ENCODE peak calls at places on chromosomes 7 and 10, in four cellular contexts. N, B, K and W are unnamed samples.

GRCh38 chr7:84195295-84196006 is 862 bp upstream of the SEMA3A start:
- DNase-seq in B (no peak), K (no peak), N (no peak), W (no peak)

GRCh38 chr7:132806834-132807233 is 230.6 kb upstream of the PLXNA4 start:
- DNase-seq in K (no peak), B (no peak), N (no peak), W (no peak)

GRCh38 chr7:105016083-105017075 is 2.4 kb downstream of the KMT2E start:
- DNase-seq in K (no peak), B (no peak), N (no peak), W (no peak)

GRCh38 chr10:127012769-127013152 is 107.5 kb downstream of the DOCK1 start:
- DNase-seq in N (no peak), K (no peak), B (no peak), W (no peak)

GRCh38 chr7:109044691-109045090 is 475.0 kb downstream of the DNAJB9 start:
- DNase-seq in K (no peak), B (no peak), N (no peak), W (no peak)

GRCh38 chr10:74928742-74929191 is 102.4 kb downstream of the KAT6B start:
- DNase-seq in K (no peak), B (no peak), N (no peak), W (no peak)

GRCh38 chr7:40810274-40810673 is 675.5 kb downstream of the SUGCT start:
- DNase-seq in B (no peak), N (no peak), K (no peak), W (no peak)

GRCh38 chr7:154997840-154998370 is 5.0 kb downstream of the PAXIP1 start:
- DNase-seq in N (no peak), B (no peak), K (no peak), W (no peak)

GRCh38 chr10:27542812-27543211 is 38.7 kb downstream of the RAB18 start:
- DNase-seq in N (no peak), K (no peak), B (no peak), W (no peak)

GRCh38 chr7:80735330-80735729 is 96.9 kb downstream of the CD36 start:
- DNase-seq in K (no peak), B (no peak), N (no peak), W (no peak)

DNA sequence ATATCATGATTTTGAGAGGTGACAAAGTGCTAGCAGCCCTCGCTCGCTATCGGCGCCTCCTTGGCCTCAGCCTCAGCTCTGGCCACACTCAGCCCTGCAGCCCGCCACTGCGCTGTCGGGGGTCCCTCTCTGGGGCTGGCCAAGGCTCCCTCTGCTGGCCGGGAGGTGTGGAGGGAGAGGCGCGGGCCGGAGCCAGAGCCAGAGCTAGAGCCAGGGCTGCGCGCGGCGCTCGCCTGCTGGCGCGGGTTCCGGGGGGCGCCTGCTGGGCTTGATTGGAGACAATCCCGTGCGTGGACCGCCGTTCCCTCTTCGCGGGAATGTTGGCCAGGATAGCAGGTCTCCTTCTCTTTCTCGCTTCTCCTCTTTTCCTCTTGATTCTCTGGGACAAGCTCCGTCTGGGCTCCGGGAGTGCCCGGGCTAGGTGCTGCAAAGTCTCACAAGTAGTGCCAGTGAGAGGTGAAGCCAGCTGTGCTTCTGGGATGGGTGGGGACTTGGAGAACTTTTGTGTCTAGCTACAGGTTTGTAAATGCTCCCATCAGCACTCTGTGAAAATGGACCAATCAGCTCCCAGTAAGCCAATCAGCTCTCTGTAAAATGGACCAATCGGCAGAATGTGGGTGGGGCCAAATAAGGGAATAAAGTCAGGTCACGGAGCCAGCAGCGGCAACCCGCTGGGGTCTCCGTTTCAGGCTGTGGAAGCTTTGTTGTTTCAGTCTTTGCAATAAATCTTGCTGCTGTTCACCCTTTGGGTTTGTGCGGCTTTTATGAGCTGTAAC is 43.4 kb upstream of the ELMO1 start:
- DNase-seq in B (no peak), K (no peak), N (peak), W (no peak)
- TF ChIP-seq ATF3 in B (no peak), K (no peak), N (no peak), W (no peak)

DNA sequence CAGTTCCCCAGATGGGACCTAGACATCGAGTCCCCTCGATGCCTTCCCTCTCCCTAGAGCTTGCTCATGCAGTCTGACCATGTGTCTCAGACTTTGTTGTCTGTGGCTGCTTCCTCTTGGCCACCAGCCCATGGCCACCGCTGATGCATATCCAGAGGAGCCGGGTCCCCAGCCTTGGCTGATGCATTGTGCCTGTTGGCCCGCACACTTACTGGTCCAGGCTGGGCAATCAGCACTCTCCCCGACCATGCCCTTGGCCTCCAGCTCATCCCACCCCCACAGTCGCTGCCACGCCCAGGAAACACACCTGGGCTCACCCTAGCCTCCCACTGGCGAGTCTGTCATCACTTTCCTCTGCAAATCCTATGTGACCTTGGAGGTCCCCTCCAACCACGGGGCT is 10.1 kb downstream of the NPC1L1 start:
- DNase-seq in K (peak), B (no peak), N (no peak), W (no peak)
- TF ChIP-seq TAF1 in K (no peak), B (no peak), N (no peak), W (no peak)

GRCh38 chr10:60534791-60535389 is 145.2 kb upstream of the ANK3 start:
- DNase-seq in K (no peak), B (no peak), N (no peak), W (no peak)
- TF ChIP-seq ATF3 in K (no peak), B (no peak), N (no peak), W (no peak)

GRCh38 chr7:99194301-99194700 is 13.6 kb downstream of the KPNA7 start:
- DNase-seq in N (no peak), B (no peak), K (no peak), W (no peak)

GRCh38 chr7:99197498-99197897 is 10.4 kb downstream of the KPNA7 start:
- DNase-seq in K (no peak), N (no peak), B (no peak), W (no peak)

GRCh38 chr7:99199226-99199625 is 8.7 kb downstream of the KPNA7 start:
- DNase-seq in N (no peak), B (no peak), K (no peak), W (no peak)

GRCh38 chr7:99195867-99196266 is 12.0 kb downstream of the KPNA7 start:
- DNase-seq in K (no peak), B (no peak), N (no peak), W (no peak)

GRCh38 chr7:99196536-99197288 is 11.2 kb downstream of the KPNA7 start:
- DNase-seq in B (no peak), N (no peak), K (no peak), W (no peak)
- TF ChIP-seq TAF1 in B (no peak), N (no peak), K (no peak), W (no peak)